ENCODE peak calls at places on chromosomes 3 and 15, in eight cellular contexts. N is uterus; Q is RWPE2; E is stomach; T is substantia nigra; U is CD8-positive, alpha-beta memory T cell; H is GM12878; Y is psoas muscle. F is an unnamed sample.

GRCh38 chr3:194730369-194730768 is 44.7 kb downstream of the FAM43A start:
- DNase-seq in N (no peak), Q (no peak), E (peak; percentile 78), T (no peak), U (no peak), H (no peak), Y (no peak), F (no peak)

GRCh38 chr15:68822818-68823217 is 2.1 kb upstream of the ANP32A start:
- DNase-seq in N (no peak), Q (no peak), E (no peak), T (no peak), U (no peak), H (no peak), Y (no peak), F (no peak)

GRCh38 chr3:13612829-13613228 is 63.9 kb downstream of the FBLN2 start:
- DNase-seq in N (no peak), Q (peak; percentile 25), E (no peak), T (no peak), U (no peak), H (no peak), Y (peak; percentile 79), F (peak; percentile 65)

GRCh38 chr3:142275856-142276255 is 50.5 kb upstream of the GK5 start:
- DNase-seq in N (no peak), Q (no peak), E (no peak), T (no peak), U (no peak), H (no peak), Y (no peak), F (no peak)

GRCh38 chr3:112582242-112582874 is 20.5 kb downstream of the SLC35A5 start:
- DNase-seq in N (peak; percentile 47), Q (no peak), E (no peak), T (no peak), U (no peak), H (no peak), Y (no peak), F (no peak)

GRCh38 chr3:129439381-129439816 is 349 bp downstream of the MBD4 start:
- DNase-seq in N (no peak), Q (no peak), E (peak; percentile 45), T (no peak), U (peak; percentile 40), H (no peak), Y (peak; percentile 35), F (peak; percentile 32)

GRCh38 chr15:40249477-40250303 is 10.8 kb downstream of the PAK6 start:
- DNase-seq in N (no peak), Q (peak; percentile 72), E (no peak), T (no peak), U (no peak), H (no peak), Y (no peak), F (no peak)

GRCh38 chr3:150411971-150412370 is 3.9 kb downstream of the TSC22D2 start:
- DNase-seq in N (no peak), Q (no peak), E (no peak), T (no peak), U (no peak), H (no peak), Y (no peak), F (no peak)

GRCh38 chr3:144546539-144546938 is 574.9 kb downstream of the DIPK2A start:
- DNase-seq in N (no peak), Q (no peak), E (no peak), T (no peak), U (no peak), H (no peak), Y (no peak), F (no peak)

GRCh38 chr3:188947983-188948657 is 223.7 kb upstream of the TPRG1 start:
- DNase-seq in N (peak; percentile 97), Q (peak; percentile 85), E (peak; percentile 97), T (peak; percentile 84), U (no peak), H (no peak), Y (peak; percentile 93), F (peak; percentile 94)

GRCh38 chr3:127770671-127771370 is 51.5 kb downstream of the MGLL start:
- DNase-seq in N (no peak), Q (no peak), E (no peak), T (no peak), U (no peak), H (no peak), Y (peak; percentile 10), F (no peak)

GRCh38 chr15:92796163-92796611 is 103.9 kb upstream of the CHD2 start:
- DNase-seq in N (no peak), Q (no peak), E (no peak), T (no peak), U (no peak), H (no peak), Y (no peak), F (no peak)

GRCh38 chr3:132916096-132916495 is 122.1 kb upstream of the TMEM108 start:
- DNase-seq in N (no peak), Q (no peak), E (no peak), T (no peak), U (no peak), H (no peak), Y (no peak), F (no peak)

DNA sequence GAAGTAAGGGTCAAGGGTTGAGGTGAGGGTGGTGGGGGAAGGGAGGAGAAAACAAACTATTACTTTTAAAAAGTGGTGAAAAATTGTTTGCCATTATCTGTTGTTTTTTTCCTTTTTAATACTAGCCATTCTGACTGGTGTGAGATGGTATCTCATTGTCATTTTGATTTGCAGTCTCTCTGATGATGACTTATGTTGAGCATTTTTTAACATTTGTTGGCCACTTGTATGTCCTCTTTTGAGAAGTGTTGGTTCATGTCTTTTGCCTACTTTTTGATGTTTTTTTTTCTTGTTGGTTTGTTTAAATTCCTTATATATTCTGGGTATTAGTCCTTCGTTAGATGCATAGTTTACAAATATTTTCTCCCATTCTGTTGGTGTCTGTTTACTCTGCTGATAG is 185.9 kb upstream of the ANKRD28 start:
- DNase-seq in N (no peak), Q (no peak), E (no peak), T (no peak), U (no peak), H (no peak), Y (no peak), F (no peak)
- H3K27ac ChIP-seq in N (no peak overlapping the region), Q (peak overlapping the region; percentile 93), E (no peak overlapping the region), T (no peak overlapping the region), U (no peak overlapping the region), H (no peak overlapping the region), Y (peak overlapping the region; percentile 92), F (peak overlapping the region; percentile 34)

DNA sequence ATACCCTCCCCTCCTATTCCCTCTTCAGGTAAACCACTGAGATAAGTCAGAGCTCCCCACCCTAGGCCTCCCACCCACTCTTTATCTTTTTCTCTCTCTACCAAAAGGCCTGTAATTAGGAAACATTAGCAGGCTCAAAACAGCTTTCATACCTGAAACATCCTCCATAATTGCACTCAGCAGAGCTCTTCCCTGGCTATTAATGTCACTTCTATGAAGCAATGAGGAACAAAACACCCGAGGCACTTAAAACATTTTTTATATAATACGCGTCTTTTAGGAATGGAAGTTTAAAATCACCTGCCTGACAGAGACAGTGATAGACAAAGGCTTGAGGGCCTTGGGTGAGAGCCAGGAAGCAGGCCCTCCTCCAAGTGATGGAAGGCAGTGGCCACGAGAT is 138.9 kb downstream of the EPHB1 start:
- DNase-seq in N (no peak), Q (no peak), E (no peak), T (no peak), U (no peak), H (no peak), Y (no peak), F (no peak)
- H3K27ac ChIP-seq in N (peak overlapping the region; percentile 9), Q (no peak overlapping the region), E (no peak overlapping the region), T (no peak overlapping the region), U (no peak overlapping the region), H (no peak overlapping the region), Y (no peak overlapping the region), F (no peak overlapping the region)

DNA sequence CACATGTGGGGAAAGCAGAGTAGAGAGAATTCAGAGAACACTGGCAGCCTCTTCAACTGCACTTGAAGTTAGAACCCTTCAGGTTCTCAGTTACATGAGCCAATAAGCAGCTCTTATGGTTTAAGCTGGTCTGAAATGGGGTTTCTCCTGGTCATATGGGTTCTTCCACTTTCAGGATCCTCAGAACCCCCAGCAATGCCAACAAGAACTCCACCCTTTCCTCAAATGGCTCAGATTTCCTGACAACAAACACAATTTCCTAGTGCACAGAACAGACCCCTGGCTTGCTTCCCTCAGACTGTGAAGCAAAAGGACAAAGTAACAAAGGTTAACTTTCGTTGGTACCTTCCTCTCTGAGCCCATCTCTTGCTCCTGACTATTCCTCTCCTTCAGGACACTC is 23.9 kb upstream of the FRMD4B start:
- DNase-seq in N (no peak), Q (no peak), E (no peak), T (no peak), U (no peak), H (no peak), Y (no peak), F (no peak)
- H3K27ac ChIP-seq in N (peak overlapping the region; percentile 23), Q (peak overlapping the region; percentile 100), E (peak overlapping the region; percentile 17), T (peak overlapping the region; percentile 60), U (no peak overlapping the region), H (no peak overlapping the region), Y (no peak overlapping the region), F (no peak overlapping the region)

DNA sequence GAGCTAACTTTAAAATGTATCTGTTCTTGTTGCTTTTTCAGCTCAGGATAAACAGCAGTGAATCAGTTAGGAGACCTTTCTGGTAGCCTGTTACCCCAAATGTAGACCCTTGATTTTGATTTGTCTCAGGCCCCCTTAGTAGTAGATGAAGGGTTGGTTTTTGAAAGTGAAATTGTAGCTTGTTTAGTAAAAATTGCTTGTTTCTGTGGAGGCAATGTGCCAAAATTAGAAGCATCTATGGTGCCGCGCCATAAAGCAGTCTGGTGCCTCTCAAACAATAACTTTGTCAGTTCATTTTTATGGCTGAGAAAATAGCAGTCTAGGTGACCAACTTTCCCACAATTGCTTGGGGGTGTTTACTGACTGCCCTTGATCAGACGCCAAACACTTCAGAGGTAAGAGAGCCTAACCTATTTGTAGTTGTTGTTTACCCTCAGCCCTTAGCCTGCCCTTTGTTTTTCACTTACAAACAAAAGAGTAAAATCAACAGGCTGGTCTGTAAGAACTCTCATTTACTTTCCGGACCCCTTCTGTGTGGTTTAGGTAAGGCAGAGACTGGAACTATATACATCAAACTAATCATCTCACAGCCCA is 174.5 kb downstream of the FNDC3B start:
- DNase-seq in N (no peak), Q (no peak), E (no peak), T (no peak), U (no peak), H (peak; percentile 40), Y (no peak), F (no peak)
- H3K27ac ChIP-seq in N (no peak overlapping the region), Q (no peak overlapping the region), E (peak overlapping the region; percentile 12), T (no peak overlapping the region), U (no peak overlapping the region), H (peak overlapping the region; percentile 80), Y (no peak overlapping the region), F (no peak overlapping the region)

GRCh38 chr15:95307115-95307514 is 1023.4 kb upstream of the NR2F2 start:
- DNase-seq in N (no peak), Q (no peak), E (no peak), T (no peak), U (no peak), H (no peak), Y (no peak), F (no peak)

GRCh38 chr15:95303659-95304058 is 1026.8 kb upstream of the NR2F2 start:
- DNase-seq in N (no peak), Q (no peak), E (no peak), T (no peak), U (no peak), H (no peak), Y (no peak), F (no peak)

GRCh38 chr15:95304116-95304873 is 1026.2 kb upstream of the NR2F2 start:
- DNase-seq in N (no peak), Q (no peak), E (no peak), T (no peak), U (no peak), H (no peak), Y (no peak), F (no peak)

GRCh38 chr15:95302809-95303208 is 1027.7 kb upstream of the NR2F2 start:
- DNase-seq in N (no peak), Q (no peak), E (no peak), T (no peak), U (no peak), H (no peak), Y (no peak), F (no peak)

GRCh38 chr15:95304874-95305271 is 1025.6 kb upstream of the NR2F2 start:
- DNase-seq in N (no peak), Q (no peak), E (no peak), T (no peak), U (no peak), H (no peak), Y (no peak), F (no peak)
- H3K27ac ChIP-seq in N (peak overlapping the region; percentile 74), Q (no peak overlapping the region), E (peak overlapping the region; percentile 72), T (no peak overlapping the region), U (no peak overlapping the region), H (no peak overlapping the region), Y (peak overlapping the region; percentile 51), F (peak overlapping the region; percentile 81)